ENCODE peak calls at places on chromosome 16, in six cellular contexts. L, I, U, H, C and M are unnamed samples.

GRCh38 chr16:72876981-72877373 is 171.0 kb downstream of the ZFHX3 start:
- DNase-seq in L (no peak), I (no peak), U (no peak), H (no peak), C (no peak), M (no peak)

GRCh38 chr16:68069511-68070248 is 15.5 kb upstream of the NFATC3 start:
- DNase-seq in L (no peak), I (no peak), U (no peak), H (no peak), C (no peak), M (no peak)

GRCh38 chr16:51665599-51665998 is 514.5 kb upstream of the SALL1 start:
- DNase-seq in L (no peak), I (no peak), U (no peak), H (no peak), C (no peak), M (no peak)

GRCh38 chr16:67758966-67759365 is 39.9 kb upstream of the GFOD2 start:
- DNase-seq in L (no peak), I (no peak), U (no peak), H (no peak), C (no peak), M (no peak)

GRCh38 chr16:53052519-53053501 is at the start of gene CHD9NB:
- DNase-seq in L (no peak), I (peak), U (no peak), H (no peak), C (no peak), M (no peak)

GRCh38 chr16:661184-661821 is 6.6 kb upstream of the RHOT2 start:
- DNase-seq in L (no peak), I (no peak), U (no peak), H (no peak), C (no peak), M (no peak)

GRCh38 chr16:15701975-15702970 is 52.2 kb downstream of the NDE1 start:
- DNase-seq in L (no peak), I (no peak), U (no peak), H (no peak), C (no peak), M (no peak)

GRCh38 chr16:24800586-24800985 is 45.2 kb upstream of the SLC5A11 start:
- DNase-seq in L (no peak), I (peak), U (no peak), H (no peak), C (no peak), M (no peak)

GRCh38 chr16:51071326-51071725 is 79.7 kb downstream of the SALL1 start:
- DNase-seq in L (no peak), I (no peak), U (no peak), H (no peak), C (no peak), M (no peak)

GRCh38 chr16:67528870-67529638 is 425 bp downstream of the RIPOR1 start:
- DNase-seq in L (no peak), I (peak), U (no peak), H (peak), C (no peak), M (no peak)

GRCh38 chr16:22962905-22963304 is 148.9 kb downstream of the HS3ST2 start:
- DNase-seq in L (no peak), I (no peak), U (no peak), H (no peak), C (no peak), M (no peak)

GRCh38 chr16:66598111-66598510 is 6.4 kb upstream of the CMTM3 start:
- DNase-seq in L (no peak), I (no peak), U (no peak), H (no peak), C (no peak), M (no peak)

GRCh38 chr16:56354746-56355145 is 70.6 kb downstream of the AMFR start:
- DNase-seq in L (no peak), I (no peak), U (no peak), H (no peak), C (no peak), M (no peak)

GRCh38 chr16:88770459-88771293 is 14.3 kb downstream of the PIEZO1 start:
- DNase-seq in L (peak), I (no peak), U (no peak), H (no peak), C (no peak), M (no peak)